ENCODE peak calls at places on chromosomes 16 and 17, in five cellular contexts. I, J, Q, X and Z are unnamed samples.
A peak's percentile ranks its signal among the peaks of the same experiment; 100 is the strongest.

GRCh38 chr17:73683788-73684582 is 39.7 kb upstream of the SDK2 start:
- DNase-seq in I (peak; percentile 50), J (no peak), Q (no peak), X (no peak), Z (peak; percentile 10)

GRCh38 chr16:14454391-14454790 is 175.7 kb downstream of the PARN start:
- DNase-seq in I (no peak), J (no peak), Q (no peak), X (no peak), Z (no peak)

GRCh38 chr17:79786930-79787643 is 9.1 kb downstream of the CBX2 start:
- DNase-seq in I (no peak), J (no peak), Q (no peak), X (no peak), Z (no peak)

GRCh38 chr16:85662036-85662812 is 26.5 kb downstream of the GINS2 start:
- DNase-seq in I (no peak), J (no peak), Q (no peak), X (no peak), Z (no peak)

GRCh38 chr16:4505356-4506153 is 29.4 kb downstream of the HMOX2 start:
- DNase-seq in I (no peak), J (peak; percentile 93), Q (peak; percentile 65), X (peak; percentile 54), Z (no peak)

GRCh38 chr16:14193316-14193871 is 122.3 kb downstream of the MRTFB start:
- DNase-seq in I (peak; percentile 8), J (no peak), Q (peak; percentile 15), X (peak; percentile 34), Z (peak; percentile 68)

GRCh38 chr16:1637526-1637925 is 25.4 kb downstream of the CRAMP1 start:
- DNase-seq in I (no peak), J (no peak), Q (no peak), X (no peak), Z (no peak)

GRCh38 chr17:7559307-7560171 is 989 bp downstream of the TNFSF13 start:
- DNase-seq in I (no peak), J (no peak), Q (no peak), X (peak; percentile 79), Z (no peak)

GRCh38 chr17:76439314-76439928 is 13.5 kb downstream of the UBE2O start:
- DNase-seq in I (no peak), J (no peak), Q (no peak), X (no peak), Z (no peak)

GRCh38 chr16:58025351-58026138 is at the start of gene MMP15:
- DNase-seq in I (peak; percentile 82), J (peak; percentile 89), Q (peak; percentile 73), X (peak; percentile 94), Z (peak; percentile 51)

GRCh38 chr17:12510535-12510934 is 155.2 kb upstream of the MYOCD start:
- DNase-seq in I (no peak), J (no peak), Q (no peak), X (no peak), Z (no peak)

GRCh38 chr16:57329718-57330327 is 28.8 kb upstream of the CCL22 start:
- DNase-seq in I (no peak), J (no peak), Q (no peak), X (no peak), Z (no peak)

GRCh38 chr17:71117461-71117860 is 948.1 kb downstream of the KCNJ2 start:
- DNase-seq in I (peak; percentile 40), J (no peak), Q (no peak), X (no peak), Z (no peak)

GRCh38 chr16:3149193-3149530 is 14.3 kb downstream of the ZNF213 start:
- DNase-seq in I (no peak), J (peak; percentile 44), Q (no peak), X (no peak), Z (no peak)

GRCh38 chr17:70190959-70191805 is 21.9 kb downstream of the KCNJ2 start:
- DNase-seq in I (peak; percentile 92), J (no peak), Q (no peak), X (peak; percentile 36), Z (peak; percentile 33)

GRCh38 chr17:71496552-71496951 is 624.3 kb upstream of the SOX9 start:
- DNase-seq in I (no peak), J (no peak), Q (no peak), X (no peak), Z (no peak)

GRCh38 chr17:6435968-6436367 is 1.0 kb upstream of the AIPL1 start:
- DNase-seq in I (peak; percentile 64), J (peak; percentile 83), Q (peak; percentile 63), X (peak; percentile 69), Z (peak; percentile 31)

GRCh38 chr17:78381601-78382168 is 3.2 kb downstream of the PGS1 start:
- DNase-seq in I (no peak), J (no peak), Q (peak; percentile 70), X (no peak), Z (no peak)

GRCh38 chr17:29412780-29413565 is 22.8 kb downstream of the TAOK1 start:
- DNase-seq in I (no peak), J (no peak), Q (no peak), X (no peak), Z (no peak)

GRCh38 chr17:64780096-64781012 is 118.2 kb upstream of the SMURF2 start:
- DNase-seq in I (peak; percentile 72), J (no peak), Q (peak; percentile 85), X (peak; percentile 73), Z (no peak)

GRCh38 chr17:67211742-67212141 is 33.3 kb downstream of the HELZ start:
- DNase-seq in I (no peak), J (no peak), Q (no peak), X (no peak), Z (no peak)

GRCh38 chr16:12132290-12132689 is 155.8 kb downstream of the SNX29 start:
- DNase-seq in I (no peak), J (no peak), Q (no peak), X (no peak), Z (no peak)

GRCh38 chr17:66570353-66571195 is 264.3 kb upstream of the CACNG5 start:
- DNase-seq in I (peak; percentile 30), J (no peak), Q (no peak), X (no peak), Z (no peak)